ENCODE peak calls at places on chromosome 21, in four cellular contexts. M is K562, E is SK-N-SH, Z is H1. U is an unnamed sample.

GRCh38 chr21:14403681-14404318 is 20.9 kb upstream of the HSPA13 start:
- DNase-seq in E (peak), Z (no peak), M (peak), U (peak)

GRCh38 chr21:31283025-31283424 is 61.0 kb downstream of the TIAM1 start:
- DNase-seq in E (no peak), M (no peak), Z (no peak), U (no peak)

GRCh38 chr21:40254540-40255455 is 387.6 kb downstream of the PCP4 start:
- DNase-seq in Z (no peak), M (no peak), E (peak), U (no peak)

GRCh38 chr21:44372616-44373015 is 19.2 kb downstream of the TRPM2 start:
- DNase-seq in Z (no peak), E (no peak), M (no peak), U (no peak)

GRCh38 chr21:14981246-14981645 is 83.6 kb downstream of the NRIP1 start:
- DNase-seq in Z (no peak), M (no peak), E (no peak), U (no peak)

GRCh38 chr21:15058718-15059316 is 6.0 kb downstream of the NRIP1 start:
- DNase-seq in M (peak), E (no peak), Z (no peak), U (no peak)

GRCh38 chr21:16579538-16579937 is 849.8 kb downstream of the USP25 start:
- DNase-seq in Z (no peak), M (no peak), E (no peak), U (no peak)

GRCh38 chr21:44930543-44930981 is 9.3 kb upstream of the SLX9 start:
- DNase-seq in M (no peak), E (no peak), Z (no peak), U (no peak)

GRCh38 chr21:44734841-44735240 is 23.5 kb upstream of the TSPEAR start:
- DNase-seq in M (no peak), E (no peak), Z (no peak), U (no peak)

GRCh38 chr21:25759573-25759972 is 24.8 kb downstream of the GABPA start:
- DNase-seq in M (no peak), Z (no peak), E (no peak), U (no peak)

GRCh38 chr21:32257952-32258785 is 20.7 kb downstream of the MIS18A start:
- DNase-seq in M (peak), E (peak), Z (peak), U (no peak)

GRCh38 chr21:46052703-46053651 is 44.9 kb upstream of the COL6A2 start:
- DNase-seq in E (no peak), Z (no peak), M (no peak), U (no peak)

GRCh38 chr21:33042812-33043211 is 17.1 kb downstream of the OLIG2 start:
- DNase-seq in Z (no peak), M (no peak), E (no peak), U (no peak)

GRCh38 chr21:45348591-45349327 is 56.2 kb upstream of the COL18A1 start:
- DNase-seq in Z (no peak), E (no peak), M (no peak), U (no peak)

GRCh38 chr21:31173881-31174555 is 135.7 kb upstream of the KRTAP19-8 start:
- DNase-seq in E (peak), M (no peak), Z (no peak), U (no peak)

GRCh38 chr21:45364464-45365185 is 40.3 kb upstream of the COL18A1 start:
- DNase-seq in E (no peak), Z (no peak), M (no peak), U (no peak)

GRCh38 chr21:44999428-44999971 is 59.7 kb downstream of the SLX9 start:
- DNase-seq in M (no peak), Z (no peak), E (no peak), U (no peak)

GRCh38 chr21:45497846-45498645 is 44.2 kb downstream of the SLC19A1 start:
- DNase-seq in E (no peak), M (no peak), Z (no peak), U (no peak)

GRCh38 chr21:31707499-31707898 is 24.4 kb downstream of the SCAF4 start:
- DNase-seq in M (no peak), Z (no peak), E (no peak), U (no peak)

GRCh38 chr21:45098867-45099266 is 24.5 kb downstream of the ADARB1 start:
- DNase-seq in Z (no peak), E (peak), M (peak), U (no peak)

GRCh38 chr21:22083899-22084298 is 1085.7 kb downstream of the NCAM2 start:
- DNase-seq in M (no peak), Z (no peak), E (no peak), U (no peak)

GRCh38 chr21:26506951-26507350 is 66.1 kb downstream of the CYYR1 start:
- DNase-seq in M (no peak), E (no peak), Z (no peak), U (no peak)

GRCh38 chr21:19433623-19434022 is 1030.0 kb upstream of the TMPRSS15 start:
- DNase-seq in Z (no peak), E (no peak), M (peak), U (no peak)

GRCh38 chr21:45995686-45996179 is 14.2 kb downstream of the COL6A1 start:
- DNase-seq in M (no peak), Z (no peak), E (no peak), U (no peak)

GRCh38 chr21:44455524-44456206 is 355 bp downstream of the LRRC3 start:
- DNase-seq in Z (no peak), M (no peak), E (peak), U (no peak)

GRCh38 chr21:40595806-40596205 is 251.2 kb downstream of the DSCAM start:
- DNase-seq in M (no peak), E (no peak), Z (no peak), U (no peak)

GRCh38 chr21:24658016-24658415 is 949.3 kb downstream of the MRPL39 start:
- DNase-seq in E (no peak), M (no peak), Z (no peak), U (no peak)

GRCh38 chr21:15222711-15223110 is 157.9 kb upstream of the NRIP1 start:
- DNase-seq in Z (no peak), M (no peak), E (no peak), U (no peak)

GRCh38 chr21:27802816-27803475 is 836.1 kb upstream of the ADAMTS5 start:
- DNase-seq in E (peak), M (peak), Z (peak), U (no peak)

GRCh38 chr21:28636988-28637691 is 355.5 kb downstream of the LTN1 start:
- DNase-seq in E (no peak), M (no peak), Z (no peak), U (no peak)

GRCh38 chr21:27713159-27714109 is 746.5 kb upstream of the ADAMTS5 start:
- DNase-seq in E (no peak), M (no peak), Z (no peak), U (no peak)

GRCh38 chr21:44955141-44955802 is 15.4 kb downstream of the SLX9 start:
- DNase-seq in Z (no peak), M (no peak), E (no peak), U (no peak)

GRCh38 chr21:44449473-44450363 is 5.6 kb upstream of the LRRC3 start:
- DNase-seq in M (no peak), E (peak), Z (no peak), U (no peak)

GRCh38 chr21:27739187-27739586 is 772.3 kb upstream of the ADAMTS5 start:
- DNase-seq in M (no peak), E (no peak), Z (no peak), U (no peak)

GRCh38 chr21:31892686-31893085 is 19.9 kb downstream of the HUNK start:
- DNase-seq in Z (no peak), E (no peak), M (no peak), U (no peak)

GRCh38 chr21:33948096-33948950 is 32.7 kb upstream of the ATP5PO start:
- DNase-seq in M (peak), Z (peak), E (peak), U (peak)

GRCh38 chr21:42113926-42114409 is 42.9 kb downstream of the UMODL1 start:
- DNase-seq in E (no peak), M (no peak), Z (no peak), U (no peak)

GRCh38 chr21:42112857-42113256 is 41.7 kb downstream of the UMODL1 start:
- DNase-seq in Z (no peak), M (no peak), E (no peak), U (no peak)

GRCh38 chr21:42114646-42115045 is 43.5 kb downstream of the UMODL1 start:
- DNase-seq in M (no peak), E (no peak), Z (no peak), U (no peak)

GRCh38 chr21:42117229-42118048 is 46.3 kb downstream of the UMODL1 start:
- DNase-seq in M (peak), Z (no peak), E (peak), U (peak)

GRCh38 chr21:42115136-42115683 is 44.1 kb downstream of the UMODL1 start:
- DNase-seq in M (no peak), Z (no peak), E (no peak), U (no peak)
- TF ChIP-seq MAX in M (no peak), Z (no peak), E (no peak), U (no peak)

DNA sequence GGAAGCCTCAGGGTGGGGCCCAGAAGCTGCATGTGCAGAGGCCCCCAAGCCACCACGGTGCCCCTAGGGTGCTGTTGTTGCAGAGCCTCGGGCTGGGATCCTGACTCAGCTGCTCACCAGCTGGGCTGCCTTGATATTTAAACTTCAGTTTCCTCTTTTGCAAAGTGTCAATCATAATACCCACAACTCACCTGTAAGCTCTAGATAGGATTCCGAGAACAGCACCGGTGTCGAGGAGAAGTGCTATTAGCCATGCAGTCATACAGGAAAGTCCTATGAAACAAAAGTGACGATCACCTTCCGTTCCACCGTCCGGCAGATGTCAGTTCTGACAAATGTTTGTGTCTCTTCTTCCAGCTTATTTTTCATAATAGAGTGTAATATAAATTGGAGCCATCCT is 101.0 kb downstream of the SIK1 start:
- DNase-seq in M (peak), Z (no peak), E (no peak), U (no peak)
- TF ChIP-seq NRF1 in M (no peak), Z (no peak), E (no peak), U (no peak)

GRCh38 chr21:17610862-17611261 is 1.8 kb downstream of the BTG3 start:
- DNase-seq in E (peak), Z (no peak), M (peak), U (no peak)
- TF ChIP-seq MAX in E (no peak), Z (no peak), M (no peak), U (no peak)

GRCh38 chr21:41633627-41634026 is 125.7 kb upstream of the TMPRSS2 start:
- DNase-seq in E (no peak), Z (no peak), M (no peak), U (no peak)
- TF ChIP-seq NRF1 in E (no peak), Z (no peak), M (no peak), U (no peak)

GRCh38 chr21:38156200-38156599 is 100.6 kb upstream of the KCNJ15 start:
- DNase-seq in E (no peak), M (no peak), Z (no peak), U (no peak)

DNA sequence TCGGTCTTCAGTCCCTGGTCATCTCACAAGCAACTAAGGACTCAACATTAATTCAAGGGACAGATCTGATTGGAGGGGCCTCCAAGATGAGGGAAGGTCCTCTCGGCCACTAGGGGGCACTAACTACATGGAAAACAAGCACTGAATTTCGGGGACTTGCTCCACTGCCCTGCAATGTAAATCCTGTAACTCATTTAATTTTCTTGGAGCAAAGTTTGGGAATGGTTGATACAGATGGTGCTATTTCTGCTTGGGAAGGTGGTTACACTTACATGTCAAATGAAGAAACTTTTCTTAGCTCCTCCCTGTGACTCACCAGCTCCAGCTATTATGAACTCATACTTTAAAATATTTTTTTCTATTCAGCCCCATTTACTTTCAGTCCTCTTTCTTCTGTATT is 97.4 kb upstream of the KCNJ15 start:
- DNase-seq in E (peak), M (peak), Z (peak), U (peak)
- TF ChIP-seq MAX in E (no peak), M (no peak), Z (no peak), U (no peak)

DNA sequence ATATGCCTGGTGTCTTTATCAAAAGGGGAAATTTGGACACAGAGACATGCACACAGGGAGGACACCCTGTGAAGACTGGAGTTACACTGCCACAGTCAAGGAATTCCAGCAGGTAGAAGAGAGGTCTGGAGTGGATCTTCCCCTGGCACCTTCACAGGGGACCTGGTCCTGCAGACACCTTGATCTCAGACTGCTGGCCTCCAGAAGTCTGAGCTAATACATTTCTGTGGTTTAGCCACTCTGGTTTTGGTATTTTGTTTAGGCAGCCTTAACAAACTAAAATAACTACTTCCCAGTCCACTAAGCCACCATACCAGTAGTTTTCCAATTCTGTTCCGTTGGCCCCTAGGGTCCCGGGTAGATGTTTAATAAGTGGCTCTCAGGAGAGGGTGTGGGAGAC is 164.7 kb downstream of the SETD4 start:
- DNase-seq in Z (no peak), M (no peak), E (no peak), U (no peak)
- TF ChIP-seq NRF1 in Z (no peak), M (no peak), E (no peak), U (no peak)

GRCh38 chr21:35298757-35299156 is 249.7 kb upstream of the RUNX1 start:
- DNase-seq in Z (no peak), E (no peak), M (no peak), U (no peak)

GRCh38 chr21:35291963-35292627 is 243.0 kb upstream of the RUNX1 start:
- DNase-seq in E (no peak), M (no peak), Z (no peak), U (no peak)

GRCh38 chr21:35291034-35291433 is 241.9 kb upstream of the RUNX1 start:
- DNase-seq in M (no peak), Z (no peak), E (no peak), U (no peak)

GRCh38 chr21:35297665-35298064 is 248.6 kb upstream of the RUNX1 start:
- DNase-seq in M (no peak), E (no peak), Z (no peak), U (no peak)

DNA sequence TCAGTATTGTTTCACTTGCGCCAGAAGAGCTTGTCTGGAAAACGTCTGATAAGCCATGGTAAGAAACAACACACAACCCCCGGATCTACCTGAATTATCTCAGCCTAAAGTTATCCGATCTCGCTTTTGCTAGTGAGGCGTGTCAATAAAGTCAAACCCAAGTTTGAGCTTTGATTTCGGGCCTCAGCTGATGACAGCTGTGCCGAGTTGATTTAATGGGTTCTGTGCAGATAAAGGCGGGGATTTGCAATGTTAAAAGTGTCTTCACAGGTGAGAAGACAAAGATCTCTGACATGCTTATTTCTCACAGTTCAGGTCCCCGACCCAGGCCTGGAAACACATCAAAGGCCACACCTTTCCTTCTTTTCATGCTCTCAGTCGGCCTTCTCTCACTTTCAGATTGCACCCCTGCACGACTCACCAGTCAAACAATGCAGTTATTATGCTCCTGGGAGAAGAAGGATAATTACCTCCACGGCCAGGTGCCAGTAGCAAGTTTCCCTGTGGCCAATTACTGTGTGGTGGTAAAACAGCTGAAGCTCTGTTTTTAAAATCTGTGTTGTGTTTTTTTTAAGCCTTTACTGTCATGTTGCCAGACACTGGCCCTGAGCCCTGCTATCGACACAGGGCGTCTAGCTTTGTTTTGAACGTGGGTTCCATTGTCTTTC is 245.3 kb upstream of the RUNX1 start:
- DNase-seq in Z (no peak), M (no peak), E (no peak), U (no peak)
- TF ChIP-seq MAX in Z (no peak), M (no peak), E (no peak), U (no peak)

GRCh38 chr21:29749957-29750356 is 189.8 kb downstream of the GRIK1 start:
- DNase-seq in M (no peak), E (no peak), Z (no peak), U (no peak)

GRCh38 chr21:29753216-29753615 is 186.6 kb downstream of the GRIK1 start:
- DNase-seq in E (no peak), M (no peak), Z (no peak), U (no peak)

GRCh38 chr21:29749223-29749622 is 190.6 kb downstream of the GRIK1 start:
- DNase-seq in Z (no peak), E (no peak), M (no peak), U (no peak)

DNA sequence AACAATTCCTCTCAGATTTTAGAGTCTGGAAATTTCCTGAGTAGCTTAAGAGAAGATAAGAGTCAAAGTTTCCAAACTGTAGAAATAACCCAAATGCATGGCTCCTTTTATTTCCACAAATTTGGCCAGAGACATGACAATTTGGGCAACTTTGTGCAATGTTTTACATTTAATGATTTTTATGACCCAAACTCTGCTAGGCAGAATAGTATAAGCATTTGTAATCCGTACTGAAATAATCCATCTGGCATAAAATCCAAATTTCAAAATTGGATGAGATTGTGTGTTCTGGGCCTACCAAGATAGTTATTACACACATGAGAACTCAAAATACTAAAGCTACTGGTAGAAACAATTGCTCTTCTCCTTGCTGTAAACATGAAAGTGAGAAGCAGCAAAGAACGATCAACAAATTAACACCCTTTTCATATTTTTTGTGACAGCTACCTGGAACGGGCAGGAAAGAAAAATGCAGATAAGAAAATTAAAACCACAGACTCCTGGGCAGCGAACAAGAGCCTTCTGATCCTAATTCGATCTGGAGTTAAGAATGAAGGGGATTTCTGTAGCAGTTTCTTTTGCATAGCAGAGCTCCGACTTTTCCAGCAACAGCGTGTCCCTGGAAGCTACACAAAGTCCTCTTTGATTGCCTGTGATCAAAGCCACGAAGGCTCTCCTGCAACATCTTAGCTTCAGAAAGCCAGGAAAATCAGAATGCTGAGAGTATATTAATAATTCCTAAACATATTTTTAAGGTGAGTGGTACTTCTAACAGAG is 191.2 kb downstream of the GRIK1 start:
- DNase-seq in M (no peak), Z (no peak), E (no peak), U (no peak)
- TF ChIP-seq NRF1 in M (no peak), Z (no peak), E (no peak), U (no peak)

GRCh38 chr21:17795084-17796036 is 23.8 kb downstream of the C21orf91 start:
- DNase-seq in M (no peak), E (no peak), Z (no peak), U (no peak)

GRCh38 chr21:17794631-17795030 is 24.5 kb downstream of the C21orf91 start:
- DNase-seq in M (no peak), Z (no peak), E (no peak), U (no peak)

GRCh38 chr21:17793271-17793670 is 25.9 kb downstream of the C21orf91 start:
- DNase-seq in Z (no peak), M (no peak), E (no peak), U (no peak)

GRCh38 chr21:17796037-17796403 is 23.1 kb downstream of the C21orf91 start:
- DNase-seq in E (no peak), M (no peak), Z (no peak), U (no peak)

GRCh38 chr21:17793675-17794123 is 25.5 kb downstream of the C21orf91 start:
- DNase-seq in M (no peak), Z (no peak), E (peak), U (no peak)
- TF ChIP-seq MAX in M (no peak), Z (no peak), E (no peak), U (no peak)

U was measured in GM12878.